ENCODE peak calls at places on chromosome 17, in four cellular contexts. K is GM10248, O is endothelial cell, X is heart left ventricle. M is an unnamed sample.

GRCh38 chr17:71455219-71455618 is 665.6 kb upstream of the SOX9 start:
- DNase-seq in K (no peak), X (no peak), O (no peak), M (no peak)

GRCh38 chr17:74245145-74245817 is 28.8 kb upstream of the DNAI2 start:
- DNase-seq in O (peak), K (no peak), X (no peak), M (no peak)

GRCh38 chr17:62792122-62792800 is 15.9 kb downstream of the MARCHF10 start:
- DNase-seq in O (no peak), K (no peak), X (no peak), M (no peak)

GRCh38 chr17:30921544-30922196 is at the start of gene ADAP2:
- DNase-seq in O (peak), X (peak), K (peak), M (peak)

GRCh38 chr17:57986841-57987581 is 1.0 kb downstream of the VEZF1 start:
- DNase-seq in O (peak), X (peak), K (no peak), M (peak)

GRCh38 chr17:73513426-73513825 is 130.8 kb downstream of the SDK2 start:
- DNase-seq in O (no peak), K (no peak), X (no peak), M (no peak)

GRCh38 chr17:43366809-43367587 is 31.8 kb upstream of the ARL4D start:
- DNase-seq in X (no peak), O (no peak), K (no peak), M (no peak)

GRCh38 chr17:74815671-74816370 is 39.7 kb upstream of the NAT9 start:
- DNase-seq in X (no peak), O (peak), K (no peak), M (no peak)

GRCh38 chr17:10875411-10875810 is 37.5 kb upstream of the PIRT start:
- DNase-seq in X (no peak), K (peak), O (peak), M (peak)

GRCh38 chr17:3952186-3952585 is 12.1 kb downstream of the ATP2A3 start:
- DNase-seq in X (no peak), K (no peak), O (no peak), M (no peak)

GRCh38 chr17:74190807-74191206 is 12.7 kb upstream of the RPL38 start:
- DNase-seq in K (no peak), X (no peak), O (peak), M (no peak)

GRCh38 chr17:77400445-77400870 is 259.7 kb downstream of the SEC14L1 start:
- DNase-seq in X (peak), K (peak), O (peak), M (peak)

GRCh38 chr17:50123649-50124349 is 6.2 kb downstream of the SAMD14 start:
- DNase-seq in K (no peak), O (peak), X (no peak), M (no peak)

GRCh38 chr17:68512967-68513474 is 791 bp downstream of the PRKAR1A start:
- DNase-seq in K (no peak), X (peak), O (no peak), M (no peak)

GRCh38 chr17:64599187-64599676 is 62.9 kb downstream of the SMURF2 start:
- DNase-seq in O (no peak), X (no peak), K (no peak), M (no peak)

GRCh38 chr17:65594585-65594940 is 33.1 kb upstream of the AXIN2 start:
- DNase-seq in X (no peak), O (no peak), K (no peak), M (no peak)

GRCh38 chr17:66987059-66987616 is 22.6 kb downstream of the CACNG4 start:
- DNase-seq in K (no peak), O (no peak), X (no peak), M (no peak)

GRCh38 chr17:19333132-19333440 is 29.4 kb downstream of the B9D1 start:
- DNase-seq in X (no peak), O (no peak), K (no peak), M (no peak)

GRCh38 chr17:1323336-1323735 is 43.9 kb downstream of the TRARG1 start:
- DNase-seq in X (no peak), O (no peak), K (no peak), M (no peak)

GRCh38 chr17:1542316-1542715 is 20.3 kb downstream of the PITPNA start:
- DNase-seq in X (no peak), K (no peak), O (no peak), M (no peak)

GRCh38 chr17:70896843-70897242 is 727.5 kb downstream of the KCNJ2 start:
- DNase-seq in K (no peak), X (no peak), O (no peak), M (no peak)

GRCh38 chr17:20114466-20114865 is 105.3 kb downstream of the SPECC1 start:
- DNase-seq in X (no peak), O (no peak), K (no peak), M (no peak)

GRCh38 chr17:19305761-19306159 is 56.8 kb downstream of the B9D1 start:
- DNase-seq in X (no peak), O (no peak), K (no peak), M (no peak)

GRCh38 chr17:76378548-76379274 is 5.7 kb upstream of the SPHK1 start:
- DNase-seq in K (no peak), X (no peak), O (no peak), M (no peak)

GRCh38 chr17:65902831-65903549 is 288.9 kb downstream of the CEP112 start:
- DNase-seq in K (no peak), X (no peak), O (no peak), M (no peak)

GRCh38 chr17:61124562-61124961 is 275.1 kb upstream of the TBX2 start:
- DNase-seq in X (no peak), K (no peak), O (no peak), M (no peak)

DNA sequence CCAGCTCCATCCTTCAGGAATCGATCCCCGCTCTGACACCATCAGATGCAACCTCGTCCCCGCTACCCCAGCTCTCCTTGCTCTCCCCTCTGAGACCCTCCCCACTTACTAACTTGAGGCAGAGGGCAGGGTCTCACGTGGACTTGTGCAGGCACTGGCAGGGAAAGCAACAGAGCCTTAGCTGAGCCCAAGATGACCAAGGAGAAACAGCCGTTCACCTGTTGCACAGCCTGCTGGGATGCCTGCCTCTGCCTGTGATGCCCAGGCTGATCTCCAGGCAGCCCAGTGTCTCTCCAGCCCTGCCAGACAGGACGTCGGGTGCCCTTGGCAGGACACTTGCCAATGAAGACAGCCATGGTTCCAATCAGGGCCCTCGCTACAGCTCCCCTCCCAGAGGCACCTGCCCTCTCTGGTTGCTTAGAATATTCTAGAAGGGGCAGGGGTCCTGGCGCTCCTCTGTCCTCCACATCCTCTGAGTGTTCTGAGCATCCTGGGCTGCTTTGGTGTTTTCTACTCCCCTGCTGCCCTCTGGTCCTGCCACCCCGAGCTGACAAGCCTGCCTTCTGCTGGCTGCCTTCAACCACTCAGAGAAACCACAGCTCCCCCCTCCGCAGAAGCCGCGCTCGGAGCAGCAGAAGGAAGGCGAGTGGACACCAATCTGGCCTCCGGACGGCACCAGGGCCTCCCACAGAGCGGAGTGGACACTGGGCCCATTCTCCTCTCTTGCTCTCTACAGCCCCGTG is 6.7 kb downstream of the CEP295NL start:
- DNase-seq in K (no peak), X (no peak), O (no peak), M (no peak)
- TF ChIP-seq CTCF in K (no peak), X (no peak), O (no peak), M (no peak)

DNA sequence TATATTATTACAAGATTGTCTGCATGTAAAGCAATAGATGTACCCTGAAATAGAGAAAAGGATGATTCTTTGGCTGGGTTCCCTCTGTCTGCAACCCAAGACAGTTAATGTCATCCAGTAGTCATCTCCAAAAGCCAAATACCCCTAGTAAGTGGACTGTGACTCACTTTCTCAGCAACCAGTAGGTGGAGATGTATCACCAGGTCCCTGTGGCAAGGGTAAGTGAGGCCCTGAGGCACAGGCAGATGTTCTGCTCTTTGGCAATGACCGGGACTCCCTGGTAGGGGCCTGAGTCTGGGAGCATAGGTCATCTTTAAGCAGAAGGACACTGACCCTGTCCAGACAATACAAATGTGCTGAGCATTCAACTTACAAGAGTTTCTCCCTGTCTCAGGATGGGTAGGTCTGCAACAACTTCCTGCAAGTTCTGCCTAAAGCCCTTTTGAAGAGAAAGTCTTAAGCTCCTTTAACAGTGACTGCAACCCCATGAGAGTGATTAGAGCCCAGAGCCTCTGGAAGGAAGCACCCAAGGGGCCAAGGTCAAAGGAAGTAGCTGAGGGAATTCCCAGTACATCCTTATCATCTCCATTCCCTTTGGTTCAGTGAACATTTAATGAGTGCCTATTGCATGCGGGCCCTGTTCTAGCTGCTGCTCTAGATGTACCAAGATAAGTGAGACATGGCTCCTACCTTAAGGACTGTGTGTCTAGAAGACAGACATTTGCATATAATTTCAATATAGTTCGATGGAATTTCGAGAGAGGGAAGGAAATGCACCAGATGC is 31.9 kb downstream of the PMP22 start:
- DNase-seq in O (no peak), K (no peak), X (no peak), M (no peak)
- TF ChIP-seq CTCF in O (no peak), K (no peak), X (peak), M (no peak)

GRCh38 chr17:28878981-28879380 is 18.6 kb downstream of the FLOT2 start:
- DNase-seq in X (no peak), O (peak), K (peak), M (peak)
- TF ChIP-seq CTCF in X (no peak), O (peak), K (peak), M (peak)

DNA sequence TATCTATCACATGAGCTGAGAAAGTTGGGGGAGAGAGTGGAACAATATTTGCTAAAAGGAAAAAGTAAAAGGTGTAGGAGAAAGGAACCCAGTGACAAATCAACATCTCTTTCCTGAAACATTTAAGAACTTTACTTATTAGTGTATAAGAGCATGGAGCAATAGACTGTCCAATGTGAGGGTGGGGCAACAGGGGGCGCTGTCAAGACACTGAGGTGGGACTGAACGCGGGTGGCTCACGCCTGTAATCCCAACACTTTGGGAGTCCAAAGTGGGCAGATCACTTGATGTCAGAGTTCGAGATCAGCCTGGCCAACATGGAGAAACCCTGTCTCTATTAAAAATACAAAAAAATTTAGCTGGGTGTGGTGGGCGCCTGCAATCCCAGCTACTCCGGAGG is 21.2 kb downstream of the PCTP start:
- DNase-seq in X (no peak), O (no peak), K (no peak), M (no peak)
- TF ChIP-seq CTCF in X (no peak), O (no peak), K (no peak), M (peak)

DNA sequence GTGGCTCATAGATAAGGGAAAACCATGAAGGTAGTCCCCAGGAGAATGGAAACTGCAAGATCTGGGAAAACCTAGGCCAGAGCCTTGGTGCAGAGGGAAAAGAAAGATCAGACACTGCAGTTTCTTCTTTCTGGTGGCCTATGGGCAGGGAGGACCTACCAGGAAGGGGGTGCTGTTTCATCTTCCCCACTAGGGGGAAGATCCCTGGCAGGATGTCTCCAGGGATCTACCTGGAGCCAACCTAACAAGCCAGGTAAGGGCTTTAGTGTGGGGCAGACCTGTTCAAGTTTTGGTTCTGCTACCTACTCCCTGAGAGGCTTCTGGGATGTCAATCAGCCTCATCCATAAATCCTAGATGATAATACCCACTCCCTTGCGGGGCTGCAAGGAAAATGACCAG is 21.4 kb downstream of the TOM1L2 start:
- DNase-seq in X (no peak), K (no peak), O (no peak), M (no peak)
- TF ChIP-seq CTCF in X (no peak), K (no peak), O (no peak), M (no peak)

GRCh38 chr17:27965224-27965623 is 72.1 kb upstream of the LYRM9 start:
- DNase-seq in X (no peak), O (no peak), K (no peak), M (no peak)
- TF ChIP-seq CTCF in X (no peak), O (no peak), K (no peak), M (no peak)

GRCh38 chr17:83132251-83133081 is 53.1 kb downstream of the METRNL start:
- DNase-seq in O (no peak), X (no peak), K (no peak), M (no peak)
- TF ChIP-seq CTCF in O (no peak), X (no peak), K (no peak), M (no peak)

DNA sequence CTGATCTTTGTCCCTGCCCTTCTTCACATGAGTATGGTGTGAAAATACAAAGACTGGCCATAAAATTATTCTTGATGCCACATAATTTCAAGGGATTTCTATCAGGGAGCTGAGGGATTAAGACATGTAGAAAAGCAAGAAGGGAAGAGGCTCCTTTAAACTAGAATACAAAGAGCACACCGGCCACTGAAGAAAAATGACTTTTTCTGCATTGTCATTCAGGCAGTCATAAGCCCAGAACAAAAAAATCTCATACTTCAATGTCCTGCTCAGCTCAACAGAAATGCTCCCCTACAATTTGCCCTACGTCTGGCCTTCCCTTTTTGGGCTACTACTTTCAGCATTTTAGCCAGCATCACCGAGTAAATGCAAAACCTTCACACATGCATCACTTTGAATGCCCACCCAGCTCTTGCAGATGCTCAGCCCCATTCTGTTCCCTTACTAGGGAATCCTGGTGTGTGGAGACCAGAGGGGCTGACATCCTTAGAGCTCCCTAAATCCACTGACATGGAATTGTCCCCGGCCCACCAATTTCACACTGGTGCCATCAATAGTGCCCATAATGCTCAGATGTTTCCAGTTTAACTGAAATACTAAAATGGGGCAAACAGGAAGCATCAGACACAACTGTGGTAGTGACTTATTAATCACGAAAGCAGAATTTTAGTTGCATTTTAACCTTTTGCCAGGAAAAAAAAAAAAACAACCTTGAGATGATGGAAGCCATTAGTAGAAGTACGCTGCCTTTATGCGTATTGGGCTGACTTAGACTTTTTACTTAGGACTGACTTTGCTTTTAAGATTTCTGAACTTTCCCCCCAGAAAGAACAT is 2.7 kb downstream of the MAP3K14 start:
- DNase-seq in X (no peak), O (no peak), K (no peak), M (no peak)
- TF ChIP-seq CTCF in X (no peak), O (no peak), K (no peak), M (no peak)

GRCh38 chr17:32341141-32341856 is 674 bp downstream of the C17orf75 start:
- DNase-seq in K (peak), O (no peak), X (no peak), M (peak)
- TF ChIP-seq CTCF in K (no peak), O (no peak), X (no peak), M (no peak)